ENCODE peak calls at places on chromosomes 1 and 21, in five cellular contexts. One of them, this sample, is unnamed.

GRCh38 chr1:162003061-162003824 is 20.4 kb downstream of the OLFML2B start:
- DNase-seq in HCEC 1CT: no peak
- DNase-seq in nephron progenitor cell: no peak
- DNase-seq in DMS153: no peak
- DNase-seq in head of caudate nucleus: no peak
- DNase-seq in this sample: no peak

GRCh38 chr1:167670563-167670962 is 40.5 kb downstream of the RCSD1 start:
- DNase-seq in HCEC 1CT: no peak
- DNase-seq in nephron progenitor cell: no peak
- DNase-seq in DMS153: no peak
- DNase-seq in head of caudate nucleus: no peak
- DNase-seq in this sample: no peak

GRCh38 chr1:18414872-18415447 is 65.8 kb upstream of the KLHDC7A start:
- DNase-seq in HCEC 1CT: no peak
- DNase-seq in nephron progenitor cell: no peak
- DNase-seq in DMS153: no peak
- DNase-seq in head of caudate nucleus: no peak
- DNase-seq in this sample: no peak

GRCh38 chr1:37556712-37557196 is at the start of gene DNALI1:
- DNase-seq in HCEC 1CT: peak; percentile 72
- DNase-seq in nephron progenitor cell: peak; percentile 96
- DNase-seq in DMS153: peak; percentile 90
- DNase-seq in head of caudate nucleus: peak; percentile 86
- DNase-seq in this sample: peak; percentile 90

GRCh38 chr21:38898422-38899098 is 92.8 kb downstream of the ETS2 start:
- DNase-seq in HCEC 1CT: no peak
- DNase-seq in nephron progenitor cell: no peak
- DNase-seq in DMS153: no peak
- DNase-seq in head of caudate nucleus: no peak
- DNase-seq in this sample: no peak

GRCh38 chr21:44800971-44801467 is 601 bp downstream of the UBE2G2 start:
- DNase-seq in HCEC 1CT: peak; percentile 40
- DNase-seq in nephron progenitor cell: peak; percentile 27
- DNase-seq in DMS153: no peak
- DNase-seq in head of caudate nucleus: no peak
- DNase-seq in this sample: no peak

GRCh38 chr1:44103270-44104131 is 15.1 kb upstream of the KLF17 start:
- DNase-seq in HCEC 1CT: no peak
- DNase-seq in nephron progenitor cell: peak; percentile 61
- DNase-seq in DMS153: no peak
- DNase-seq in head of caudate nucleus: no peak
- DNase-seq in this sample: no peak

GRCh38 chr1:87392241-87393192 is 63.8 kb downstream of the LMO4 start:
- DNase-seq in HCEC 1CT: peak; percentile 64
- DNase-seq in nephron progenitor cell: no peak
- DNase-seq in DMS153: no peak
- DNase-seq in head of caudate nucleus: no peak
- DNase-seq in this sample: no peak

GRCh38 chr21:22263890-22264289 is 1265.7 kb downstream of the NCAM2 start:
- DNase-seq in HCEC 1CT: no peak
- DNase-seq in nephron progenitor cell: no peak
- DNase-seq in DMS153: no peak
- DNase-seq in head of caudate nucleus: no peak
- DNase-seq in this sample: no peak

GRCh38 chr1:32889731-32890278 is 3.5 kb downstream of the HPCA start:
- DNase-seq in HCEC 1CT: no peak
- DNase-seq in nephron progenitor cell: no peak
- DNase-seq in DMS153: no peak
- DNase-seq in head of caudate nucleus: no peak
- DNase-seq in this sample: no peak

GRCh38 chr1:201826830-201827229 is 2.1 kb upstream of the IPO9 start:
- DNase-seq in HCEC 1CT: peak; percentile 36
- DNase-seq in nephron progenitor cell: peak; percentile 13
- DNase-seq in DMS153: no peak
- DNase-seq in head of caudate nucleus: no peak
- DNase-seq in this sample: no peak

GRCh38 chr1:212073490-212073889 is 37.9 kb downstream of the DTL start:
- DNase-seq in HCEC 1CT: no peak
- DNase-seq in nephron progenitor cell: no peak
- DNase-seq in DMS153: no peak
- DNase-seq in head of caudate nucleus: no peak
- DNase-seq in this sample: no peak

GRCh38 chr21:41903559-41904351 is 24.6 kb upstream of the PRDM15 start:
- DNase-seq in HCEC 1CT: no peak
- DNase-seq in nephron progenitor cell: no peak
- DNase-seq in DMS153: no peak
- DNase-seq in head of caudate nucleus: no peak
- DNase-seq in this sample: no peak

GRCh38 chr1:39132505-39133339 is 71.8 kb upstream of the MACF1 start:
- DNase-seq in HCEC 1CT: peak; percentile 74
- DNase-seq in nephron progenitor cell: peak; percentile 51
- DNase-seq in DMS153: peak; percentile 97
- DNase-seq in head of caudate nucleus: peak; percentile 46
- DNase-seq in this sample: peak; percentile 94

GRCh38 chr1:82423174-82423815 is 622.6 kb downstream of the ADGRL2 start:
- DNase-seq in HCEC 1CT: no peak
- DNase-seq in nephron progenitor cell: no peak
- DNase-seq in DMS153: no peak
- DNase-seq in head of caudate nucleus: no peak
- DNase-seq in this sample: no peak

GRCh38 chr1:182752827-182753104 is 36.8 kb upstream of the NPL start:
- DNase-seq in HCEC 1CT: no peak
- DNase-seq in nephron progenitor cell: no peak
- DNase-seq in DMS153: no peak
- DNase-seq in head of caudate nucleus: no peak
- DNase-seq in this sample: no peak

GRCh38 chr1:153277852-153278251 is 18.4 kb downstream of the LORICRIN start:
- DNase-seq in HCEC 1CT: no peak
- DNase-seq in nephron progenitor cell: peak; percentile 50
- DNase-seq in DMS153: no peak
- DNase-seq in head of caudate nucleus: no peak
- DNase-seq in this sample: no peak

GRCh38 chr1:112674986-112675727 is 698 bp downstream of the MOV10 start:
- DNase-seq in HCEC 1CT: no peak
- DNase-seq in nephron progenitor cell: peak; percentile 84
- DNase-seq in DMS153: no peak
- DNase-seq in head of caudate nucleus: peak; percentile 64
- DNase-seq in this sample: peak; percentile 38

GRCh38 chr21:32330784-32331311 is 32.2 kb downstream of the MRAP start:
- DNase-seq in HCEC 1CT: no peak
- DNase-seq in nephron progenitor cell: no peak
- DNase-seq in DMS153: no peak
- DNase-seq in head of caudate nucleus: no peak
- DNase-seq in this sample: no peak

GRCh38 chr1:172845371-172845770 is 186.5 kb downstream of the FASLG start:
- DNase-seq in HCEC 1CT: no peak
- DNase-seq in nephron progenitor cell: peak; percentile 13
- DNase-seq in DMS153: no peak
- DNase-seq in head of caudate nucleus: no peak
- DNase-seq in this sample: no peak

This sample was measured in prostate gland.